ENCODE peak calls at places on chromosomes 12 and 14, in five cellular contexts. One of them, this sample, is unnamed.

GRCh38 chr14:38357557-38357956 is 101.7 kb upstream of the CLEC14A start:
- DNase-seq in GM10248: no peak
- DNase-seq in WTC11: no peak
- DNase-seq in mucosa of descending colon: no peak
- DNase-seq in transverse colon: no peak
- DNase-seq in this sample: no peak

GRCh38 chr14:72828604-72829003 is 65.3 kb downstream of the DPF3 start:
- DNase-seq in transverse colon: peak; percentile 75
- DNase-seq in WTC11: no peak
- DNase-seq in GM10248: no peak
- DNase-seq in mucosa of descending colon: no peak
- DNase-seq in this sample: no peak

GRCh38 chr14:87615822-87616679 is 376.9 kb downstream of the GALC start:
- DNase-seq in WTC11: peak; percentile 76
- DNase-seq in GM10248: peak; percentile 37
- DNase-seq in transverse colon: peak; percentile 8
- DNase-seq in mucosa of descending colon: no peak
- DNase-seq in this sample: peak; percentile 79

GRCh38 chr12:126210448-126210847 is 1145.2 kb downstream of the AACS start:
- DNase-seq in mucosa of descending colon: no peak
- DNase-seq in GM10248: no peak
- DNase-seq in transverse colon: no peak
- DNase-seq in WTC11: no peak
- DNase-seq in this sample: no peak

GRCh38 chr12:30989754-30990153 is 63.2 kb downstream of the TSPAN11 start:
- DNase-seq in WTC11: peak; percentile 66
- DNase-seq in mucosa of descending colon: no peak
- DNase-seq in GM10248: peak; percentile 40
- DNase-seq in transverse colon: peak; percentile 38
- DNase-seq in this sample: peak; percentile 44

GRCh38 chr14:82667006-82667405 is 1133.4 kb upstream of the SEL1L start:
- DNase-seq in WTC11: no peak
- DNase-seq in GM10248: no peak
- DNase-seq in mucosa of descending colon: no peak
- DNase-seq in transverse colon: no peak
- DNase-seq in this sample: no peak

GRCh38 chr14:88323086-88323519 is at the start of gene KCNK10:
- DNase-seq in WTC11: peak; percentile 47
- DNase-seq in GM10248: no peak
- DNase-seq in mucosa of descending colon: no peak
- DNase-seq in transverse colon: no peak
- DNase-seq in this sample: peak; percentile 9

GRCh38 chr14:51260225-51260624 is 20.2 kb downstream of the TMX1 start:
- DNase-seq in WTC11: no peak
- DNase-seq in mucosa of descending colon: no peak
- DNase-seq in transverse colon: no peak
- DNase-seq in GM10248: no peak
- DNase-seq in this sample: no peak

GRCh38 chr14:69237142-69237541 is 22.8 kb upstream of the GALNT16 start:
- DNase-seq in WTC11: no peak
- DNase-seq in GM10248: no peak
- DNase-seq in mucosa of descending colon: no peak
- DNase-seq in transverse colon: no peak
- DNase-seq in this sample: no peak

GRCh38 chr12:59446156-59446555 is 149.7 kb upstream of the SLC16A7 start:
- DNase-seq in mucosa of descending colon: no peak
- DNase-seq in WTC11: no peak
- DNase-seq in GM10248: no peak
- DNase-seq in transverse colon: no peak
- DNase-seq in this sample: no peak

GRCh38 chr12:59444932-59445331 is 150.9 kb upstream of the SLC16A7 start:
- DNase-seq in mucosa of descending colon: no peak
- DNase-seq in WTC11: peak; percentile 15
- DNase-seq in transverse colon: no peak
- DNase-seq in GM10248: no peak
- DNase-seq in this sample: no peak
- TF ChIP-seq CTCF in mucosa of descending colon: no peak
- TF ChIP-seq CTCF in WTC11: no peak
- TF ChIP-seq CTCF in transverse colon: no peak
- TF ChIP-seq CTCF in GM10248: peak; percentile 23
- TF ChIP-seq CTCF in this sample: no peak

GRCh38 chr12:104827587-104827986 is 130.5 kb downstream of the SLC41A2 start:
- DNase-seq in transverse colon: no peak
- DNase-seq in mucosa of descending colon: no peak
- DNase-seq in WTC11: peak; percentile 67
- DNase-seq in GM10248: no peak
- DNase-seq in this sample: peak; percentile 20
- TF ChIP-seq CTCF in transverse colon: no peak
- TF ChIP-seq CTCF in mucosa of descending colon: no peak
- TF ChIP-seq CTCF in WTC11: peak; percentile 50
- TF ChIP-seq CTCF in GM10248: no peak
- TF ChIP-seq CTCF in this sample: peak; percentile 56

DNA sequence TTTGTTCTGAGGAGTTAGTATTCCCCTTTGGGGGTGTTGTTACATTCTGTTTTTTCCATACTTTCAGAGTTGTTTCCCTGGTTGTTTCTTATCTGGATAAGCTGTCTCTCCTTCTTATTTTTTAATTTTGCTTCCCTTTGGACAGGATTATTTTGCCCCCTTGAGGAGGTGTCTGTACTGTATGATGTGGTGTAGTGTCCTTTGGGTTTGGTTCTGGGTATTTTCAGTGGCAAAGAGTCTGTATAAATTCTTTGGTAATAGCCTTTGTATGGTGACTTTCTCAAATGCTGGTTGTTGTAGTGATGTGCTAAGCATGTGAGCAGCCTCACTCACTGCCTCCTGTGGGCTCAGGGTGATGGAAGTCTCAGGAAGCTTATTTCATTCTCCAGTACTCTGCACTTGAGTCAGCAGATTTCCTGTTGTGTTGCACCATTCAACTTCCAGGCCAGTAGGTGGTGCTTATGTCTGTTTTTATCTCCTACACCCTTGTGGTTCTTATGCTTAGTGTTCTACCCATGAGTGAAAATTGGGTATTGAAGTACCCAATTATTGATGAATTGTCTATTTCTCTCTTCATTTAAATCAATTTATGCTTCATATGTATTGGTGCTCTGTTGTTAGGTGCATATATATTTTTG is 103.3 kb upstream of the PMCH start:
- DNase-seq in transverse colon: no peak
- DNase-seq in GM10248: peak; percentile 41
- DNase-seq in mucosa of descending colon: no peak
- DNase-seq in WTC11: peak; percentile 21
- DNase-seq in this sample: peak; percentile 7
- TF ChIP-seq CTCF in transverse colon: peak; percentile 12
- TF ChIP-seq CTCF in GM10248: peak; percentile 21
- TF ChIP-seq CTCF in mucosa of descending colon: no peak
- TF ChIP-seq CTCF in WTC11: no peak
- TF ChIP-seq CTCF in this sample: no peak

DNA sequence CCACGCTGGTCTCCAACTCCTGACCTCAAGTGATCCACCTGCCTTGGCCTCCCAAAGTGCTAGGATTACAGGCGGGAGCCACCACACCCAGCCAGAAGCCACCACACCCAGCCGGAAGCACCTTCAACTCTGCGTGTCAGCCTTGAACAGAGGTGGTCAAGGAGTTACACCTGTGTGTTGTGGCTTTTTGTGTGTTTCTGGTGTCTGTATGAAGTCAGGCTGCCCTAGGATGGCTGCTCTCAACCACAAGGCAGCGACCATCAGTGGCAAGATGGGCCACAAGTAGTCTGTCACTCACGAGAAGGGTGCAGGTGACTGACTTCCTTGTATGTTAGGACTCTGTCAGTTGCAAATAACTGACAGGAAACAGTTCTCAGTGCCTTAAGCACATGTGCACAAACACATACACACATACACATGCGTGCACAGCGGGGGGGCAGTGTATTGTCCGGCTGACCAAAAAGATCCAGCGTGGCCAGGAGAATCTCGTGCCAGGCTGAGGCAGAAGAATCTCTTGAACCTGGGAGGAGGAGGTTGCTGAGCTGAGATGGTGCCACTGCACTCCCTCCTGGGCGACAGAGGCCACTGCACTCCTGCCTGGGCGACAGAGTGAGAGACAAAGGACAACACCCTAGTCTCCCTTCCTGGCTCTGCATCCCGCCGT is 13.5 kb downstream of the P2RX4 start:
- DNase-seq in mucosa of descending colon: peak; percentile 79
- DNase-seq in transverse colon: peak; percentile 70
- DNase-seq in WTC11: no peak
- DNase-seq in GM10248: no peak
- DNase-seq in this sample: no peak
- TF ChIP-seq CTCF in mucosa of descending colon: peak; percentile 21
- TF ChIP-seq CTCF in transverse colon: peak; percentile 65
- TF ChIP-seq CTCF in WTC11: no peak
- TF ChIP-seq CTCF in GM10248: peak; percentile 56
- TF ChIP-seq CTCF in this sample: no peak

GRCh38 chr12:113130457-113131135 is 5.0 kb downstream of the RASAL1 start:
- DNase-seq in WTC11: peak; percentile 75
- DNase-seq in mucosa of descending colon: peak; percentile 64
- DNase-seq in GM10248: no peak
- DNase-seq in transverse colon: no peak
- DNase-seq in this sample: no peak
- TF ChIP-seq CTCF in WTC11: no peak
- TF ChIP-seq CTCF in mucosa of descending colon: no peak
- TF ChIP-seq CTCF in GM10248: peak; percentile 36
- TF ChIP-seq CTCF in transverse colon: no peak
- TF ChIP-seq CTCF in this sample: no peak

GRCh38 chr12:65926119-65927004 is 102.1 kb downstream of the HMGA2 start:
- DNase-seq in transverse colon: no peak
- DNase-seq in GM10248: no peak
- DNase-seq in mucosa of descending colon: no peak
- DNase-seq in WTC11: no peak
- DNase-seq in this sample: no peak

GRCh38 chr12:65918057-65918456 is 93.8 kb downstream of the HMGA2 start:
- DNase-seq in WTC11: no peak
- DNase-seq in GM10248: peak; percentile 16
- DNase-seq in mucosa of descending colon: no peak
- DNase-seq in transverse colon: no peak
- DNase-seq in this sample: no peak

GRCh38 chr12:65922077-65922476 is 97.8 kb downstream of the HMGA2 start:
- DNase-seq in mucosa of descending colon: no peak
- DNase-seq in transverse colon: no peak
- DNase-seq in WTC11: no peak
- DNase-seq in GM10248: no peak
- DNase-seq in this sample: no peak

GRCh38 chr12:65925626-65926025 is 101.3 kb downstream of the HMGA2 start:
- DNase-seq in WTC11: no peak
- DNase-seq in transverse colon: no peak
- DNase-seq in GM10248: no peak
- DNase-seq in mucosa of descending colon: no peak
- DNase-seq in this sample: no peak

DNA sequence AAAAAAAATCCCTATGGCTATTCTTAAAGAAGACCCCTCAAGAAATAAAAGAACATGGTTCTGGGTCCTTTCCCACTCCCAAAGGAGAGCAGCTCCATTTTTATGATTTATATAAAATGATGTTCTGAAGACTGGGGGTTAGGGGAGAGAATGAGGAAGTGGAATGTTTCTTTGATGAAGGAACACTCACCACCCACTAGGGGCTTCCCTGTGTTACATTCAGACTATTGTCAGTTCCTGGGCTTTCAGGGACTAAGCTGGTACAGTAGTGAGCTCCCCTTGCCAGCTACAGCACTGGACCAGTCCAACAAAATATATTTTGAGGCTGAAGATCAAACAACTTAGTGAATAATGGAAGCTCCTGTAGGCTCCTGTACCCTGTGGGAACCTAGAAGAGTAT is 98.9 kb downstream of the HMGA2 start:
- DNase-seq in WTC11: no peak
- DNase-seq in mucosa of descending colon: no peak
- DNase-seq in GM10248: peak; percentile 39
- DNase-seq in transverse colon: no peak
- DNase-seq in this sample: no peak
- TF ChIP-seq CTCF in WTC11: no peak
- TF ChIP-seq CTCF in mucosa of descending colon: no peak
- TF ChIP-seq CTCF in GM10248: peak; percentile 18
- TF ChIP-seq CTCF in transverse colon: no peak
- TF ChIP-seq CTCF in this sample: no peak

DNA sequence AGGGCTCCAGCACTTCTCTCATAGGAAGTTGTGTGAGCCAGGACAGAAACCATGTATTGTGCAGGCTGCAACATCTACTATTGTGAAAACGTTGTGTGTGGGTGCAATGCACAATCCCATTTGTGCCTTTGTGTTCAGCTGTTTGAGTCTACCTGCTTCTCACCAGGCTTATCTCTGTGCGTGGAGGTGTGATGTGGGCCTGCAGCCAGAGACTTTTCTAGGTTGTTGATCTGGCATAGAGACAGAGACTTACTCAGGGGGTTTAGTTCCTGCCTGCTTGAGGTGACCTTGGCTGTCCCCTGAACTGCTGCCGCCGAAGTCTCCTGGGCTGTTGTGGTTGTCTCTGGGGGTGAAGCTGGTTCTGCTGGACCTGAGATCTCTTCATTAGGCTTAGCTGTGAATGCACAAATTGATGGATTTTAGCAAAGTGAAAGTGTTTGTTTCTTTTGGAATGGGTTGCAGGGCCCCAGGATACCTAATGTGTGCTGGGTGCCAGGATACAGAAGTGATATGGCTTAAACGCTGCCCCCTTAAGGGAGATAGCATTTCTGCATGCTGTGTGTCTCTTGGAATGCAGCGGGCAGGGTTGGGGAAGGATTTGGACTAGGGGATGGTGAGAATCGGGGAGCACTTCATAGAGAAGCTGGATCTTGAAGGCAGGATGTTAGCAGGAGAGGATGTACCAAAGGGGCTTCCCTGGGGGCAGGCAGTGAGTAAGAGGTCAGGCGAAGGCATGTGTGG is 2.5 kb downstream of the LACRT start:
- DNase-seq in transverse colon: no peak
- DNase-seq in GM10248: no peak
- DNase-seq in mucosa of descending colon: no peak
- DNase-seq in WTC11: peak; percentile 33
- DNase-seq in this sample: no peak
- TF ChIP-seq CTCF in transverse colon: no peak
- TF ChIP-seq CTCF in GM10248: no peak
- TF ChIP-seq CTCF in mucosa of descending colon: no peak
- TF ChIP-seq CTCF in WTC11: peak; percentile 9
- TF ChIP-seq CTCF in this sample: no peak

GRCh38 chr12:47817272-47818006 is 2.3 kb downstream of the HDAC7 start:
- DNase-seq in GM10248: no peak
- DNase-seq in transverse colon: no peak
- DNase-seq in mucosa of descending colon: no peak
- DNase-seq in WTC11: no peak
- DNase-seq in this sample: no peak
- TF ChIP-seq CTCF in GM10248: no peak
- TF ChIP-seq CTCF in transverse colon: no peak
- TF ChIP-seq CTCF in mucosa of descending colon: no peak
- TF ChIP-seq CTCF in WTC11: no peak
- TF ChIP-seq CTCF in this sample: no peak

This sample was measured in endothelial cell.